ENCODE peak calls at places on chromosomes 7 and 10, in five cellular contexts. Y is neuronal stem cell, U is WTC11, W is heart right ventricle, J is NCI-H345. G is an unnamed sample.

GRCh38 chr7:34128762-34129161 is 223.4 kb downstream of the BMPER start:
- DNase-seq in J (no peak), W (no peak), U (no peak), Y (no peak), G (no peak)

GRCh38 chr7:128032605-128033235 is 1.5 kb upstream of the LRRC4 start:
- DNase-seq in Y (peak), U (peak), W (peak), J (no peak), G (no peak)

GRCh38 chr10:4654496-4654895 is 171.5 kb upstream of the AKR1E2 start:
- DNase-seq in U (no peak), J (no peak), Y (no peak), W (no peak), G (no peak)

GRCh38 chr7:1743481-1744230 is 73.6 kb downstream of the ELFN1 start:
- DNase-seq in W (no peak), U (no peak), Y (no peak), J (peak), G (no peak)

GRCh38 chr7:55787796-55788195 is 74.8 kb downstream of the SEPTIN14 start:
- DNase-seq in U (no peak), Y (no peak), J (no peak), W (no peak), G (no peak)

GRCh38 chr10:64054392-64054791 is 533.2 kb downstream of the REEP3 start:
- DNase-seq in Y (no peak), W (no peak), U (no peak), J (no peak), G (no peak)

GRCh38 chr7:522071-522937 is 2.7 kb upstream of the PDGFA start:
- DNase-seq in Y (no peak), W (peak), U (peak), J (peak), G (no peak)

GRCh38 chr7:50531928-50532327 is 33.3 kb downstream of the DDC start:
- DNase-seq in W (no peak), U (no peak), J (peak), Y (no peak), G (no peak)

GRCh38 chr10:11823122-11823988 is at the start of gene PROSER2:
- DNase-seq in W (peak), J (no peak), Y (peak), U (peak), G (peak)

GRCh38 chr10:3887885-3888476 is 103.0 kb upstream of the KLF6 start:
- DNase-seq in Y (peak), W (peak), J (no peak), U (peak), G (no peak)

GRCh38 chr10:50385610-50386009 is 134.3 kb upstream of the ASAH2 start:
- DNase-seq in Y (no peak), W (no peak), U (no peak), J (no peak), G (peak)

GRCh38 chr10:100930368-100930767 is 17.6 kb downstream of the SLF2 start:
- DNase-seq in Y (no peak), U (no peak), W (no peak), J (no peak), G (no peak)

GRCh38 chr7:27890205-27890849 is 150.4 kb downstream of the TAX1BP1 start:
- DNase-seq in Y (no peak), U (no peak), J (no peak), W (no peak), G (no peak)

GRCh38 chr7:388023-388355 is 98.0 kb downstream of the FOXL3 start:
- DNase-seq in W (no peak), J (no peak), Y (no peak), U (peak), G (no peak)

GRCh38 chr7:70574970-70575799 is 556.8 kb upstream of the GALNT17 start:
- DNase-seq in U (no peak), Y (peak), J (peak), W (no peak), G (peak)

GRCh38 chr10:98589691-98590090 is 143.0 kb upstream of the HPS1 start:
- DNase-seq in W (no peak), U (no peak), J (no peak), Y (no peak), G (no peak)

GRCh38 chr10:130046591-130046990 is 64.0 kb downstream of the C10orf143 start:
- DNase-seq in W (no peak), J (no peak), U (no peak), Y (no peak), G (no peak)

GRCh38 chr7:100211342-100211780 is 8.4 kb upstream of the PVRIG start:
- DNase-seq in U (no peak), W (no peak), Y (no peak), J (no peak), G (no peak)

GRCh38 chr7:16284581-16284980 is 136.8 kb downstream of the CRPPA start:
- DNase-seq in Y (no peak), U (no peak), W (no peak), J (no peak), G (no peak)

GRCh38 chr7:124785994-124786393 is 20.4 kb upstream of the GPR37 start:
- DNase-seq in W (no peak), J (no peak), Y (no peak), U (no peak), G (no peak)

GRCh38 chr7:93873998-93874574 is 16.5 kb downstream of the TFPI2 start:
- DNase-seq in U (peak), W (no peak), J (no peak), Y (no peak), G (no peak)

GRCh38 chr7:149821191-149822148 is 16.7 kb upstream of the ZNF862 start:
- DNase-seq in W (no peak), U (no peak), Y (no peak), J (no peak), G (no peak)

GRCh38 chr10:68276224-68276623 is 44.3 kb upstream of the ATOH7 start:
- DNase-seq in J (no peak), W (no peak), Y (no peak), U (no peak), G (no peak)

GRCh38 chr7:22782616-22783232 is 39.9 kb downstream of the TOMM7 start:
- DNase-seq in Y (peak), J (peak), U (peak), W (peak), G (peak)

GRCh38 chr7:30469303-30469702 is 9.3 kb downstream of the NOD1 start:
- DNase-seq in J (no peak), U (peak), Y (peak), W (peak), G (no peak)

GRCh38 chr10:72084094-72084459 is 4.3 kb downstream of the SPOCK2 start:
- DNase-seq in W (no peak), J (no peak), Y (no peak), U (no peak), G (no peak)

GRCh38 chr10:24849537-24850299 is 102.7 kb downstream of the PRTFDC1 start:
- DNase-seq in Y (no peak), W (no peak), U (no peak), J (peak), G (no peak)

GRCh38 chr10:23190872-23191763 is 994 bp upstream of the PTF1A start:
- DNase-seq in Y (no peak), J (no peak), W (no peak), U (no peak), G (no peak)

GRCh38 chr10:123512881-123513822 is 153.0 kb upstream of the GPR26 start:
- DNase-seq in U (no peak), Y (no peak), J (no peak), W (no peak), G (no peak)

GRCh38 chr10:97850446-97850845 is 803 bp downstream of the GOLGA7B start:
- DNase-seq in U (no peak), J (peak), W (no peak), Y (peak), G (no peak)

GRCh38 chr10:50993817-50994251 is 80.5 kb upstream of the PRKG1 start:
- DNase-seq in W (peak), J (no peak), Y (no peak), U (no peak), G (no peak)

GRCh38 chr10:33306756-33307519 is 27.5 kb downstream of the NRP1 start:
- DNase-seq in U (no peak), J (no peak), W (no peak), Y (no peak), G (no peak)

GRCh38 chr10:21969326-21970287 is 33.9 kb downstream of the DNAJC1 start:
- DNase-seq in Y (no peak), W (no peak), J (no peak), U (no peak), G (no peak)

GRCh38 chr7:12403287-12404181 is at the start of gene VWDE:
- DNase-seq in J (peak), Y (peak), W (no peak), U (peak), G (peak)

GRCh38 chr10:107264742-107265141 is 100.2 kb upstream of the SORCS1 start:
- DNase-seq in W (no peak), Y (no peak), U (peak), J (no peak), G (no peak)

GRCh38 chr7:8089036-8089780 is 120.6 kb downstream of the GLCCI1 start:
- DNase-seq in U (no peak), W (no peak), J (no peak), Y (no peak), G (no peak)

G was measured in posterior cingulate gyrus.